ENCODE peak calls at places on chromosome 6, in ten cellular contexts. One of them, this sample, is unnamed.

GRCh38 chr6:161109366-161109765 is 117.8 kb downstream of the MAP3K4 start:
- DNase-seq in amygdala: no peak
- DNase-seq in M059J: no peak
- DNase-seq in effector memory CD4-positive, alpha-beta T cell: no peak
- DNase-seq in lower lobe of right lung: no peak
- DNase-seq in psoas muscle: no peak
- DNase-seq in astrocyte of the spinal cord: no peak
- DNase-seq in foreskin fibroblast: no peak
- DNase-seq in pancreas: no peak
- DNase-seq in spleen: no peak
- DNase-seq in this sample: no peak

GRCh38 chr6:26267083-26267589 is 97.9 kb upstream of the BTN3A2 start:
- DNase-seq in amygdala: no peak
- DNase-seq in M059J: peak
- DNase-seq in effector memory CD4-positive, alpha-beta T cell: no peak
- DNase-seq in lower lobe of right lung: no peak
- DNase-seq in psoas muscle: no peak
- DNase-seq in astrocyte of the spinal cord: no peak
- DNase-seq in foreskin fibroblast: no peak
- DNase-seq in pancreas: no peak
- DNase-seq in spleen: no peak
- DNase-seq in this sample: no peak

GRCh38 chr6:76264466-76264865 is 192.0 kb upstream of the IMPG1 start:
- DNase-seq in amygdala: no peak
- DNase-seq in M059J: peak
- DNase-seq in effector memory CD4-positive, alpha-beta T cell: no peak
- DNase-seq in lower lobe of right lung: no peak
- DNase-seq in psoas muscle: no peak
- DNase-seq in astrocyte of the spinal cord: no peak
- DNase-seq in foreskin fibroblast: no peak
- DNase-seq in pancreas: no peak
- DNase-seq in spleen: no peak
- DNase-seq in this sample: no peak

GRCh38 chr6:68194846-68195478 is 440.1 kb upstream of the ADGRB3 start:
- DNase-seq in amygdala: no peak
- DNase-seq in M059J: peak
- DNase-seq in effector memory CD4-positive, alpha-beta T cell: no peak
- DNase-seq in lower lobe of right lung: no peak
- DNase-seq in psoas muscle: no peak
- DNase-seq in astrocyte of the spinal cord: no peak
- DNase-seq in foreskin fibroblast: no peak
- DNase-seq in pancreas: no peak
- DNase-seq in spleen: peak
- DNase-seq in this sample: no peak

GRCh38 chr6:53623497-53623896 is 42.1 kb downstream of the KLHL31 start:
- DNase-seq in amygdala: no peak
- DNase-seq in M059J: peak
- DNase-seq in effector memory CD4-positive, alpha-beta T cell: no peak
- DNase-seq in lower lobe of right lung: no peak
- DNase-seq in psoas muscle: no peak
- DNase-seq in astrocyte of the spinal cord: peak
- DNase-seq in foreskin fibroblast: no peak
- DNase-seq in pancreas: no peak
- DNase-seq in spleen: no peak
- DNase-seq in this sample: no peak

GRCh38 chr6:16092140-16092539 is 36.7 kb upstream of the MYLIP start:
- DNase-seq in amygdala: no peak
- DNase-seq in M059J: no peak
- DNase-seq in effector memory CD4-positive, alpha-beta T cell: no peak
- DNase-seq in lower lobe of right lung: no peak
- DNase-seq in psoas muscle: no peak
- DNase-seq in astrocyte of the spinal cord: no peak
- DNase-seq in foreskin fibroblast: no peak
- DNase-seq in pancreas: no peak
- DNase-seq in spleen: no peak
- DNase-seq in this sample: no peak

GRCh38 chr6:36917541-36918193 is 31.9 kb downstream of the C6orf89 start:
- DNase-seq in amygdala: no peak
- DNase-seq in M059J: no peak
- DNase-seq in effector memory CD4-positive, alpha-beta T cell: no peak
- DNase-seq in lower lobe of right lung: peak
- DNase-seq in psoas muscle: peak
- DNase-seq in astrocyte of the spinal cord: no peak
- DNase-seq in foreskin fibroblast: no peak
- DNase-seq in pancreas: no peak
- DNase-seq in spleen: no peak
- DNase-seq in this sample: no peak

GRCh38 chr6:18387061-18387721 is at the start of gene RNF144B:
- DNase-seq in amygdala: peak
- DNase-seq in M059J: peak
- DNase-seq in effector memory CD4-positive, alpha-beta T cell: peak
- DNase-seq in lower lobe of right lung: peak
- DNase-seq in psoas muscle: peak
- DNase-seq in astrocyte of the spinal cord: peak
- DNase-seq in foreskin fibroblast: peak
- DNase-seq in pancreas: peak
- DNase-seq in spleen: peak
- DNase-seq in this sample: peak

GRCh38 chr6:41706876-41707564 is 28.4 kb downstream of the TFEB start:
- DNase-seq in amygdala: no peak
- DNase-seq in M059J: peak
- DNase-seq in effector memory CD4-positive, alpha-beta T cell: no peak
- DNase-seq in lower lobe of right lung: no peak
- DNase-seq in psoas muscle: peak
- DNase-seq in astrocyte of the spinal cord: peak
- DNase-seq in foreskin fibroblast: peak
- DNase-seq in pancreas: no peak
- DNase-seq in spleen: no peak
- DNase-seq in this sample: no peak

This sample was measured in left kidney.